ENCODE peak calls at places on chromosomes 16 and 17, in four cellular contexts. I, Y, B and H are unnamed samples.

GRCh38 chr17:64348666-64349065 is 42.0 kb downstream of the PECAM1 start:
- DNase-seq in Y (no peak), I (no peak), B (no peak), H (no peak)

GRCh38 chr16:1990336-1991134 is 765 bp downstream of the SYNGR3 start:
- DNase-seq in B (peak), Y (no peak), I (no peak), H (no peak)

GRCh38 chr16:68283840-68284595 is 19.7 kb downstream of the SLC7A6 start:
- DNase-seq in B (peak), Y (no peak), I (no peak), H (no peak)

GRCh38 chr16:22007509-22008214 is at the start of gene MOSMO:
- DNase-seq in I (peak), Y (peak), B (peak), H (no peak)

GRCh38 chr16:15578824-15579223 is 64.1 kb downstream of the MARF1 start:
- DNase-seq in Y (no peak), I (no peak), B (no peak), H (no peak)

GRCh38 chr16:85400305-85401205 is 212.6 kb upstream of the GSE1 start:
- DNase-seq in B (no peak), I (no peak), Y (no peak), H (no peak)

GRCh38 chr17:77875881-77876509 is 82.5 kb upstream of the TNRC6C start:
- DNase-seq in I (peak), B (peak), Y (no peak), H (no peak)

GRCh38 chr17:36182176-36183000 is 6.0 kb upstream of the TBC1D3B start:
- DNase-seq in Y (no peak), B (no peak), I (peak), H (no peak)

GRCh38 chr17:28405632-28406477 is at the start of gene SLC46A1:
- DNase-seq in Y (peak), I (no peak), B (peak), H (no peak)

GRCh38 chr17:82888583-82889495 is 49.0 kb upstream of the ZNF750 start:
- DNase-seq in B (no peak), Y (peak), I (no peak), H (no peak)

GRCh38 chr16:76583466-76583865 is 306.3 kb downstream of the CNTNAP4 start:
- DNase-seq in B (no peak), I (no peak), Y (no peak), H (no peak)

GRCh38 chr16:12296991-12297390 is 320.5 kb downstream of the SNX29 start:
- DNase-seq in I (no peak), Y (no peak), B (no peak), H (no peak)

GRCh38 chr16:75472908-75473877 is 8.7 kb upstream of the TMEM170A start:
- DNase-seq in B (no peak), Y (no peak), I (no peak), H (no peak)

GRCh38 chr17:6786618-6787017 is 10.6 kb downstream of the FBXO39 start:
- DNase-seq in Y (no peak), I (no peak), B (no peak), H (no peak)

GRCh38 chr17:62629556-62630364 is 2.3 kb downstream of the MRC2 start:
- DNase-seq in B (no peak), I (no peak), Y (no peak), H (no peak)

GRCh38 chr17:31595076-31595475 is 203.6 kb downstream of the RAB11FIP4 start:
- DNase-seq in I (no peak), B (no peak), Y (no peak), H (no peak)

GRCh38 chr17:78416791-78417530 is 38.5 kb downstream of the PGS1 start:
- DNase-seq in Y (peak), I (peak), B (no peak), H (no peak)

GRCh38 chr16:66662445-66663194 is 33.9 kb downstream of the CMTM4 start:
- DNase-seq in I (peak), Y (no peak), B (peak), H (no peak)

GRCh38 chr17:67054011-67054591 is 9.7 kb downstream of the CACNG1 start:
- DNase-seq in Y (no peak), B (no peak), I (no peak), H (no peak)

GRCh38 chr17:21677911-21678310 is 14.4 kb upstream of the KCNJ18 start:
- DNase-seq in B (no peak), I (no peak), Y (no peak), H (no peak)

GRCh38 chr17:81374890-81375289 is 20.4 kb upstream of the BAHCC1 start:
- DNase-seq in B (no peak), I (no peak), Y (no peak), H (no peak)

GRCh38 chr16:23575834-23576233 is 18.3 kb downstream of the UBFD1 start:
- DNase-seq in I (peak), B (no peak), Y (no peak), H (no peak)

GRCh38 chr16:73846292-73846849 is 450.2 kb upstream of the PSMD7 start:
- DNase-seq in B (no peak), Y (no peak), I (peak), H (no peak)
- TF ChIP-seq CTCF in B (no peak), Y (no peak), I (peak), H (no peak)

GRCh38 chr16:20349615-20350014 is 2.9 kb downstream of the UMOD start:
- DNase-seq in Y (no peak), B (no peak), I (no peak), H (no peak)

GRCh38 chr16:20344630-20345029 is 7.9 kb downstream of the UMOD start:
- DNase-seq in I (no peak), B (no peak), Y (no peak), H (no peak)

GRCh38 chr16:20352615-20353014 is at the start of gene UMOD:
- DNase-seq in I (no peak), B (no peak), Y (no peak), H (no peak)

GRCh38 chr16:20347666-20348364 is 4.7 kb downstream of the UMOD start:
- DNase-seq in B (no peak), I (no peak), Y (no peak), H (no peak)

DNA sequence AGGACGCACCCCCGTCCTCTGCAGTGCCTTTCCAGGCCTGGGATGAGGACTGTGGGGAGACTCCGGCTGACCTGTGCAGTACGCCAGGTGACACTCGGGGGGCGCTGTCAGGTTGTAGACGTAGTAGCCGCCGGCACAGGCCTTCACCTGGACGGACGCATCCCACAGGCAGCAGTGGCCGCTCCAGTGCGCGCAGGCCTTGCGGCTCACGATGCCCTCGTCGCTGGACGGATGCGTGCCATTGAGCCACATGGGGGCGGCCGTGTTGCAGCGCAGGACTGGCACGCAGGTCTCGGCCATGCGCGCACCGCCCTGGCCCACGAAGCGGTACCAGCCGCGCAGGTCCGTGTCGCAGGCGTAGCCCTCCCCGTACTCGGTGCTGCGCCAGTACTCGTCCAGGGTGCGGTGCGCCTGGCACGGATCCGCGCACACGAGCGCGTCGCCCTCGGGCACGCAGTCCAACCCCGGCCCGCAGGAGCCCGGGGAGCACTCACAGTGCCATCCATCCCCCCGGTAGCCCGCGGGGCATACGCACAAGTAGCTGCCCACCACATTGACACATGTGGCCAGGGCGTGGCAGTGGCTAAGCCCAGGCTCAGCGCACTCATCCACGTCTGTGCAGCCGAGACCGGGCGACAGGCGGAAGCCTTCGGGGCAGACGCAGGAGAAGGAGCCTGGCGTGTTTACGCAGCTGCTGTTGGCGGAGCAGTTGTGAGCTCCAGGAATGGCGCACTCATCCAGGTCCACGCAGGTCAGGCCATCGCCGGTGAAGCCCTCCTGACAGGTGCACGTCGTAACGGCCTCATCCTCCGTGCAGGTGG is 3.9 kb downstream of the UMOD start:
- DNase-seq in I (no peak), Y (no peak), B (no peak), H (no peak)
- TF ChIP-seq CTCF in I (no peak), Y (no peak), B (no peak), H (no peak)

GRCh38 chr17:17080781-17081180 is 38.5 kb downstream of the MPRIP start:
- DNase-seq in B (no peak), I (no peak), Y (peak), H (no peak)

GRCh38 chr17:17081304-17081940 is 39.2 kb downstream of the MPRIP start:
- DNase-seq in I (no peak), Y (peak), B (no peak), H (no peak)

GRCh38 chr17:17084941-17085340 is 42.7 kb downstream of the MPRIP start:
- DNase-seq in Y (no peak), B (no peak), I (no peak), H (no peak)

GRCh38 chr17:17084317-17084835 is 42.1 kb downstream of the MPRIP start:
- DNase-seq in I (no peak), B (no peak), Y (peak), H (no peak)

GRCh38 chr17:17082878-17083277 is 40.6 kb downstream of the MPRIP start:
- DNase-seq in Y (peak), B (no peak), I (no peak), H (no peak)
- TF ChIP-seq CTCF in Y (no peak), B (no peak), I (no peak), H (no peak)

GRCh38 chr17:38867179-38867994 is 2.5 kb upstream of the LASP1 start:
- DNase-seq in Y (no peak), B (peak), I (peak), H (no peak)
- TF ChIP-seq CTCF in Y (no peak), B (peak), I (peak), H (peak)